ENCODE peak calls at places on chromosomes 1 and 21, in ten cellular contexts. F is PC-9, Q is pancreas, N is keratinocyte, A is IMR-90, W is DND-41, K is thyroid gland, J is thoracic aorta, T is lower lobe of right lung, M is esophagus squamous epithelium. O is an unnamed sample.

GRCh38 chr1:243465738-243466137 is 209.9 kb downstream of the SDCCAG8 start:
- DNase-seq in F (no peak), Q (no peak), N (no peak), A (no peak), W (no peak), K (no peak), J (no peak), T (no peak), M (no peak), O (no peak)

GRCh38 chr21:17200250-17200649 is 312.6 kb upstream of the CXADR start:
- DNase-seq in F (no peak), Q (no peak), N (no peak), A (no peak), W (no peak), K (no peak), J (no peak), T (no peak), M (no peak), O (no peak)

GRCh38 chr21:26389971-26390641 is 183.0 kb downstream of the CYYR1 start:
- DNase-seq in F (peak), Q (no peak), N (peak), A (peak), W (peak), K (no peak), J (no peak), T (no peak), M (no peak), O (peak)

GRCh38 chr1:203512830-203513578 is 19.1 kb downstream of the OPTC start:
- DNase-seq in F (peak), Q (no peak), N (no peak), A (peak), W (no peak), K (no peak), J (peak), T (no peak), M (no peak), O (peak)

GRCh38 chr1:25520446-25521061 is 22.9 kb upstream of the LDLRAP1 start:
- DNase-seq in F (peak), Q (no peak), N (no peak), A (peak), W (peak), K (peak), J (no peak), T (no peak), M (no peak), O (peak)

GRCh38 chr21:34630536-34631143 is 15.7 kb upstream of the RCAN1 start:
- DNase-seq in F (peak), Q (no peak), N (no peak), A (peak), W (peak), K (peak), J (no peak), T (no peak), M (no peak), O (peak)

GRCh38 chr1:1925437-1926345 is 6.6 kb upstream of the TMEM52 start:
- DNase-seq in F (no peak), Q (peak), N (no peak), A (no peak), W (no peak), K (no peak), J (no peak), T (no peak), M (no peak), O (no peak)

GRCh38 chr1:198443374-198444233 is 96.9 kb downstream of the ATP6V1G3 start:
- DNase-seq in F (peak), Q (no peak), N (peak), A (peak), W (no peak), K (no peak), J (no peak), T (no peak), M (no peak), O (peak)

GRCh38 chr1:243842978-243843490 is 7.0 kb downstream of the AKT3 start:
- DNase-seq in F (peak), Q (no peak), N (no peak), A (peak), W (no peak), K (no peak), J (no peak), T (no peak), M (no peak), O (no peak)

GRCh38 chr1:105399718-105400117 is 1650.0 kb downstream of the AMY1C start:
- DNase-seq in F (no peak), Q (no peak), N (no peak), A (no peak), W (no peak), K (no peak), J (no peak), T (no peak), M (no peak), O (no peak)

GRCh38 chr21:43287974-43288755 is 119.4 kb downstream of the CRYAA start:
- DNase-seq in F (peak), Q (peak), N (no peak), A (no peak), W (no peak), K (no peak), J (no peak), T (peak), M (no peak), O (no peak)

GRCh38 chr1:2372551-2373490 is 18.5 kb downstream of the MORN1 start:
- DNase-seq in F (peak), Q (peak), N (no peak), A (no peak), W (no peak), K (no peak), J (no peak), T (peak), M (no peak), O (peak)

GRCh38 chr1:171717080-171717479 is 24.8 kb downstream of the VAMP4 start:
- DNase-seq in F (no peak), Q (no peak), N (no peak), A (peak), W (no peak), K (no peak), J (no peak), T (no peak), M (no peak), O (no peak)

GRCh38 chr1:81799939-81800740 is 594 bp upstream of the ADGRL2 start:
- DNase-seq in F (peak), Q (peak), N (no peak), A (peak), W (no peak), K (peak), J (no peak), T (peak), M (no peak), O (peak)

GRCh38 chr21:31326478-31327247 is 17.4 kb downstream of the TIAM1 start:
- DNase-seq in F (no peak), Q (no peak), N (no peak), A (no peak), W (peak), K (no peak), J (no peak), T (no peak), M (no peak), O (no peak)

GRCh38 chr1:177164380-177165068 is at the start of gene ASTN1:
- DNase-seq in F (no peak), Q (peak), N (no peak), A (no peak), W (no peak), K (no peak), J (no peak), T (no peak), M (no peak), O (no peak)

GRCh38 chr1:29122662-29122986 is 1.1 kb downstream of the TMEM200B start:
- DNase-seq in F (peak), Q (peak), N (no peak), A (peak), W (no peak), K (no peak), J (no peak), T (peak), M (no peak), O (peak)

GRCh38 chr1:168676861-168677260 is 52.1 kb downstream of the DPT start:
- DNase-seq in F (no peak), Q (no peak), N (no peak), A (no peak), W (no peak), K (no peak), J (no peak), T (no peak), M (no peak), O (no peak)

GRCh38 chr1:67614511-67614934 is 70.5 kb upstream of the GADD45A start:
- DNase-seq in F (peak), Q (no peak), N (no peak), A (peak), W (no peak), K (no peak), J (no peak), T (no peak), M (no peak), O (no peak)

GRCh38 chr1:93585059-93585966 is 96.3 kb downstream of the BCAR3 start:
- DNase-seq in F (peak), Q (peak), N (no peak), A (no peak), W (no peak), K (peak), J (no peak), T (peak), M (no peak), O (peak)

GRCh38 chr1:204623365-204623893 is 62.1 kb downstream of the LRRN2 start:
- DNase-seq in F (peak), Q (no peak), N (no peak), A (peak), W (no peak), K (no peak), J (no peak), T (no peak), M (no peak), O (peak)

GRCh38 chr1:235998812-235999211 is 66.1 kb downstream of the NID1 start:
- DNase-seq in F (peak), Q (no peak), N (no peak), A (no peak), W (no peak), K (no peak), J (no peak), T (no peak), M (no peak), O (no peak)

GRCh38 chr21:25878334-25878733 is 143.6 kb downstream of the GABPA start:
- DNase-seq in F (no peak), Q (no peak), N (no peak), A (peak), W (no peak), K (no peak), J (no peak), T (no peak), M (no peak), O (no peak)

GRCh38 chr1:203447147-203447546 is 28.5 kb upstream of the PRELP start:
- DNase-seq in F (no peak), Q (no peak), N (no peak), A (no peak), W (no peak), K (no peak), J (no peak), T (no peak), M (no peak), O (no peak)

GRCh38 chr1:53258216-53258615 is 19.9 kb upstream of the MAGOH start:
- DNase-seq in F (no peak), Q (no peak), N (no peak), A (no peak), W (no peak), K (no peak), J (no peak), T (no peak), M (no peak), O (no peak)

GRCh38 chr1:36178479-36179219 is 22.7 kb downstream of the MAP7D1 start:
- DNase-seq in F (no peak), Q (peak), N (no peak), A (no peak), W (no peak), K (no peak), J (no peak), T (peak), M (no peak), O (no peak)

GRCh38 chr21:25371831-25372434 is 235.3 kb downstream of the MRPL39 start:
- DNase-seq in F (no peak), Q (no peak), N (no peak), A (no peak), W (no peak), K (no peak), J (no peak), T (no peak), M (no peak), O (no peak)

GRCh38 chr1:227895828-227896685 is 51.7 kb downstream of the WNT9A start:
- DNase-seq in F (peak), Q (peak), N (no peak), A (peak), W (no peak), K (peak), J (no peak), T (peak), M (no peak), O (peak)

GRCh38 chr1:54357967-54358366 is 48.2 kb downstream of the SSBP3 start:
- DNase-seq in F (no peak), Q (no peak), N (no peak), A (no peak), W (no peak), K (peak), J (no peak), T (no peak), M (no peak), O (no peak)

GRCh38 chr1:222040163-222040900 is 298.4 kb upstream of the DUSP10 start:
- DNase-seq in F (no peak), Q (no peak), N (no peak), A (no peak), W (no peak), K (no peak), J (no peak), T (no peak), M (no peak), O (no peak)

GRCh38 chr1:68782890-68783289 is 286.0 kb upstream of the DEPDC1 start:
- DNase-seq in F (no peak), Q (no peak), N (no peak), A (no peak), W (no peak), K (no peak), J (no peak), T (no peak), M (no peak), O (no peak)
- TF ChIP-seq CTCF in F (no peak), Q (no peak), N (no peak), A (no peak), W (peak), K (no peak), J (no peak), T (no peak), M (no peak), O (no peak)

GRCh38 chr1:19439464-19440171 is 45.7 kb downstream of the CAPZB start:
- DNase-seq in F (no peak), Q (no peak), N (no peak), A (no peak), W (no peak), K (peak), J (no peak), T (no peak), M (no peak), O (no peak)
- H3K27ac ChIP-seq in F (no peak), Q (no peak), N (peak), A (no peak), W (no peak), K (peak), J (peak), T (peak), M (peak), O (peak)

GRCh38 chr21:45747233-45747766 is 103.8 kb downstream of the PCBP3 start:
- DNase-seq in F (no peak), Q (no peak), N (no peak), A (no peak), W (no peak), K (no peak), J (no peak), T (no peak), M (no peak), O (no peak)

GRCh38 chr21:45748593-45748992 is 105.1 kb downstream of the PCBP3 start:
- DNase-seq in F (no peak), Q (no peak), N (no peak), A (no peak), W (no peak), K (no peak), J (no peak), T (no peak), M (no peak), O (no peak)

GRCh38 chr21:45749974-45750373 is 106.4 kb downstream of the PCBP3 start:
- DNase-seq in F (no peak), Q (no peak), N (no peak), A (no peak), W (no peak), K (no peak), J (no peak), T (no peak), M (no peak), O (no peak)

GRCh38 chr21:45745256-45745655 is 101.7 kb downstream of the PCBP3 start:
- DNase-seq in F (no peak), Q (no peak), N (no peak), A (no peak), W (no peak), K (no peak), J (no peak), T (no peak), M (no peak), O (no peak)

DNA sequence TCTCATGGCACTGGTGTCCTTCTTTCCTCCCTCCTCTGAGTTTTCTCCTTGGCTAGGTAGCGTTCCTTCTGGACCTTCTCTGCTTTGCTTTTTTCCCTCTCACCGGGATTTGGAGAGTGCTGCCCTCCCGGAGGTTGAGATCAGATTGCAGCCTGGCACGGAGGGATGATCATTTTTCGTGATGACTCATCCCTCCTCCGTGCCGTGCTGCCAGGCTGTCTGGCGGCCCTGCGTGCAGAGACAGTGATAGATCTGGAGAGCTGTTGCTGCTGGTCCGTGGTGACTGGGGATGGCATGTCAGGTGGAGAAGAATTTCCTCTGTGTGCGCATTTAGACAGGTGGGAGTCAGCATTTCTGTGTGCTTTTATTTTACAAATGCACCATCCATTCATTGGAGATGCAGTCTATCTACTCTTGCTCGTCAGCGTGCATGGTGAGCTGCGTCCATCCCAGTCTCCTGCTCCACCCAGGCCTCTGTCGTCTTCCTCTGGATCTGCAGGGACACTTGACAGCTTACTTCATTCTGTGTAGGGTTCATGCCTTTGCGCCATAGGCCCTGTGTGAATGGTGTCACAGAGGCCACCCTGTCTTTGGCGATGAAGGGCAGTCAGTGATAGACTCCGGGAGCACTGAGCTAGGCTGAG is 104.4 kb downstream of the PCBP3 start:
- DNase-seq in F (peak), Q (no peak), N (peak), A (peak), W (no peak), K (no peak), J (no peak), T (no peak), M (no peak), O (peak)
- TF ChIP-seq CTCF in F (no peak), Q (no peak), N (no peak), A (no peak), W (no peak), K (no peak), J (no peak), T (no peak), M (no peak), O (no peak)

GRCh38 chr1:234303231-234303630 is 70.0 kb upstream of the COA6 start:
- DNase-seq in F (no peak), Q (no peak), N (no peak), A (no peak), W (no peak), K (no peak), J (no peak), T (no peak), M (no peak), O (no peak)
- H3K27ac ChIP-seq in F (no peak), Q (no peak), N (no peak), A (no peak), W (no peak), K (no peak), J (no peak), T (no peak), M (no peak), O (no peak)

O was measured in RWPE1.